ENCODE peak calls at places on chromosomes 16 and 17, in ten cellular contexts. N is hepatocyte, Y is uterus, W is lower lobe of right lung, D is body of pancreas, Q is fibroblast of the aortic adventitia, L is glutamatergic neuron, K is ascending aorta, S is cardiac muscle cell, C is pancreas. Z is an unnamed sample.

GRCh38 chr17:47687748-47688147 is 6.2 kb upstream of the TBKBP1 start:
- DNase-seq in N (no peak), Y (no peak), W (no peak), D (no peak), Q (peak; percentile 43), L (peak; percentile 60), K (no peak), S (no peak), C (no peak), Z (no peak)

GRCh38 chr17:21194688-21195087 is 19.3 kb downstream of the TMEM11 start:
- DNase-seq in N (no peak), Y (peak; percentile 65), W (no peak), D (no peak), Q (peak; percentile 51), L (no peak), K (no peak), S (no peak), C (no peak), Z (no peak)

GRCh38 chr16:84735846-84736586 is 36.2 kb downstream of the USP10 start:
- DNase-seq in N (no peak), Y (no peak), W (peak; percentile 55), D (peak; percentile 63), Q (no peak), L (no peak), K (no peak), S (no peak), C (no peak), Z (no peak)

GRCh38 chr17:8911205-8911604 is 43.7 kb upstream of the PIK3R6 start:
- DNase-seq in N (no peak), Y (no peak), W (no peak), D (no peak), Q (no peak), L (no peak), K (no peak), S (no peak), C (no peak), Z (peak; percentile 3)

GRCh38 chr16:73176577-73177013 is 128.7 kb upstream of the ZFHX3 start:
- DNase-seq in N (peak; percentile 27), Y (no peak), W (no peak), D (no peak), Q (peak; percentile 95), L (no peak), K (no peak), S (peak; percentile 25), C (no peak), Z (no peak)

GRCh38 chr16:65202461-65202860 is 80.6 kb upstream of the CDH11 start:
- DNase-seq in N (no peak), Y (no peak), W (no peak), D (no peak), Q (peak; percentile 16), L (no peak), K (no peak), S (no peak), C (no peak), Z (no peak)

GRCh38 chr16:31202402-31203385 is at the start of gene PYCARD:
- DNase-seq in N (peak; percentile 58), Y (peak; percentile 48), W (peak; percentile 89), D (peak; percentile 40), Q (no peak), L (peak; percentile 43), K (no peak), S (peak; percentile 43), C (peak; percentile 83), Z (peak; percentile 69)

GRCh38 chr16:20925780-20926179 is 25.2 kb downstream of the LYRM1 start:
- DNase-seq in N (no peak), Y (no peak), W (no peak), D (no peak), Q (no peak), L (no peak), K (no peak), S (no peak), C (no peak), Z (no peak)

DNA sequence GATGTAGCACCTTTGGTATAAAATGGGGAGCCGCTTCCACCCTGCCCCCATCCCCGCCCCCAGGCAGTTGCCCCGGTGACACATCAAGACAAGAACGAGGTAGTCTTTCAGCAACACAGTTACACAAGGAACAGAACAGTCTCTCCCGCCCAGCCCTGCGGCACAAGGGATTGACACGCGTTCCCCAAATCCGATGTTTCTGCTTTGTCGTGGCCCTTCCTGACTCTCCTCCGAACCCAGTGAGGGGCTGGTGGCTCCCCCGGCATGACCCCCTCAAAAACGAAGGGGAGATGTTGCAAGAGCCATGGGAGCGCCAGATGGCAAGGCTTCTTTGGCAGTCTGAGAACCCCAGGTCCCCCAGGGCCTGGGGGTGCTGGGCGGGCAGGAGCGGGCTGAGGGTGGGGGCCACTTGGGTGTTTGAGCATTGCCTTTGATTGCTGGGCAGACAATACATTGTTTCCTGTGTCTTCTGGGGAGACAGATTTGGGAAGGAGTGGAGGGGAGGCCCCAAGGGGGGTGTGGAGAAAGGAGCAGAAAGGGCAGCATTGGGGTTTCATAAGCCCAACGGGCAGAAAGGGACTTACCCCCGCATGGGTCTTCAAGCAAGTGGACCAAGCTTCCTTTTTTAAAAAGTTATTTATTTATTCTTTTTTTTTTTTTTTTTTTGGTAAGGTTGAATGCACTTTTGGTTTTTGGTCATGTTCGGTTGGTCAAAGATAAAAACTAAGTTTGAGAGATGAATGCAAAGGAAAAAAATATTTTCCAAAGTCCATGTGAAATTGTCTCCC is 16.6 kb downstream of the COL1A1 start:
- DNase-seq in N (no peak), Y (peak; percentile 70), W (peak; percentile 78), D (no peak), Q (peak; percentile 66), L (no peak), K (peak; percentile 57), S (no peak), C (peak; percentile 33), Z (no peak)
- TF ChIP-seq CTCF in N (no peak), Y (no peak), W (no peak), D (no peak), Q (no peak), L (no peak), K (no peak), S (no peak), C (no peak), Z (no peak)

GRCh38 chr16:3610698-3611144 is 685 bp downstream of the SLX4 start:
- DNase-seq in N (no peak), Y (no peak), W (no peak), D (no peak), Q (peak; percentile 5), L (no peak), K (no peak), S (peak; percentile 48), C (no peak), Z (peak; percentile 30)

GRCh38 chr16:3612510-3613466 is 1.4 kb upstream of the SLX4 start:
- DNase-seq in N (no peak), Y (no peak), W (no peak), D (no peak), Q (no peak), L (no peak), K (no peak), S (no peak), C (no peak), Z (no peak)

GRCh38 chr16:3609895-3610697 is 1.3 kb downstream of the SLX4 start:
- DNase-seq in N (peak; percentile 32), Y (no peak), W (no peak), D (no peak), Q (no peak), L (no peak), K (no peak), S (no peak), C (no peak), Z (no peak)

GRCh38 chr16:3608069-3608468 is 3.3 kb downstream of the SLX4 start:
- DNase-seq in N (no peak), Y (no peak), W (no peak), D (no peak), Q (no peak), L (no peak), K (no peak), S (no peak), C (no peak), Z (no peak)

GRCh38 chr16:3611145-3611977 is at the start of gene SLX4:
- DNase-seq in N (peak; percentile 99), Y (peak; percentile 91), W (peak; percentile 94), D (peak; percentile 95), Q (peak; percentile 84), L (peak; percentile 91), K (peak; percentile 38), S (peak; percentile 96), C (peak; percentile 98), Z (peak; percentile 100)
- TF ChIP-seq CTCF in N (no peak), Y (no peak), W (no peak), D (no peak), Q (no peak), L (no peak), K (no peak), S (no peak), C (no peak), Z (no peak)

GRCh38 chr17:31064707-31065106 is 30.1 kb upstream of the NF1 start:
- DNase-seq in N (no peak), Y (no peak), W (no peak), D (no peak), Q (no peak), L (no peak), K (no peak), S (no peak), C (no peak), Z (no peak)

GRCh38 chr17:31058958-31059357 is 35.8 kb upstream of the NF1 start:
- DNase-seq in N (no peak), Y (no peak), W (no peak), D (no peak), Q (no peak), L (no peak), K (no peak), S (no peak), C (no peak), Z (no peak)

GRCh38 chr17:31060814-31061550 is 33.8 kb upstream of the NF1 start:
- DNase-seq in N (no peak), Y (no peak), W (no peak), D (no peak), Q (no peak), L (no peak), K (no peak), S (no peak), C (no peak), Z (no peak)

DNA sequence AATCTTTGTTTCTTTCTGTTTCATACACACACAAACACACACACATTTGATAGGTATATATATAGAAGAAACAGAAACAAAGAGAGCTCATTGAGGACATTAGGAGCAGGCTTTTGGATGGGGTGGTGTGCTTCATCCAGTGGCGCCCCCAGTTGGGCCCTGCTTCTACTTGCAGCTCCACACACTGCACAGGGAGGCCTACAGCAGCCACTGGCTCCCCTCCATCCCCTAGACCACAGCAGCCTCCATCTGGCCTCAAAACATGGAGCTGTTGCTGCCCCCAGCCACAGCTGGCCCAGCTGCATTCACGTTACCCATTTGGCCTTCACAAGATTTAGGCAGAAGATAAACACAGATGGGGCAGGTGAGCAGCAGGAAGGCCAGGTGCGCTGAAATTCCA is 33.1 kb upstream of the NF1 start:
- DNase-seq in N (no peak), Y (no peak), W (no peak), D (no peak), Q (no peak), L (peak; percentile 23), K (no peak), S (no peak), C (no peak), Z (no peak)
- TF ChIP-seq CTCF in N (no peak), Y (no peak), W (no peak), D (no peak), Q (no peak), L (no peak), K (no peak), S (no peak), C (no peak), Z (peak; percentile 33)

DNA sequence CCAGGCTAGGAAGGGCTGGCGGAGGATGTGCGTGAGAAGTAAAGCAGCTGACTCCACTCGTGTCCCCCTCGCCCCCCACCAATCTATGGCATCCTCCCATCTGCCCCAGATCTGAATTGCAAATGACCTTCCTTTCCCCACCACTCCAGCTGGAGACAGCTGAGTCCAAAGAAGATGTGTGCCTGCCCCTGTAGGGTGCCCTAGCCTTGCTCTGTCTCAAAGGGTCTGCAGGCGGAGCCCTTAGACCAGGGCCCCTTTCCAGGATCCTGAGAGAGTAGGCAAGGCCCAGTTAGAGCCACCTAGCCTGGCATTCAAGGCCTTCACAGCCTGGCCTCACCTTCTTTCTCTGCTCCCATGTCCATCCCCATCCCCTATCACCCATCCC is 66.7 kb upstream of the LHX1 start:
- DNase-seq in N (no peak), Y (no peak), W (no peak), D (no peak), Q (no peak), L (peak; percentile 59), K (no peak), S (peak; percentile 18), C (no peak), Z (no peak)
- TF ChIP-seq CTCF in N (no peak), Y (no peak), W (no peak), D (no peak), Q (no peak), L (no peak), K (no peak), S (no peak), C (no peak), Z (no peak)